ENCODE peak calls at places on chromosome 4, in six cellular contexts. One of them, this sample, is unnamed.

GRCh38 chr4:185286571-185286970 is 77.2 kb downstream of the SNX25 start:
- DNase-seq in mammary epithelial cell: no peak
- DNase-seq in IMR-90: peak; percentile 32
- DNase-seq in CD4-positive, alpha-beta T cell: no peak
- DNase-seq in CD4-positive, CD25-positive, alpha-beta regulatory T cell: no peak
- DNase-seq in body of pancreas: no peak
- DNase-seq in this sample: no peak

GRCh38 chr4:52057196-52057595 is 6.1 kb downstream of the SPATA18 start:
- DNase-seq in body of pancreas: no peak
- DNase-seq in mammary epithelial cell: peak; percentile 28
- DNase-seq in CD4-positive, CD25-positive, alpha-beta regulatory T cell: no peak
- DNase-seq in IMR-90: no peak
- DNase-seq in CD4-positive, alpha-beta T cell: no peak
- DNase-seq in this sample: no peak

GRCh38 chr4:161121451-161121850 is 1042.3 kb downstream of the FSTL5 start:
- DNase-seq in IMR-90: no peak
- DNase-seq in CD4-positive, CD25-positive, alpha-beta regulatory T cell: no peak
- DNase-seq in mammary epithelial cell: no peak
- DNase-seq in CD4-positive, alpha-beta T cell: no peak
- DNase-seq in body of pancreas: no peak
- DNase-seq in this sample: no peak

GRCh38 chr4:101221294-101221693 is 126.0 kb downstream of the PPP3CA start:
- DNase-seq in mammary epithelial cell: no peak
- DNase-seq in IMR-90: peak; percentile 12
- DNase-seq in body of pancreas: no peak
- DNase-seq in CD4-positive, alpha-beta T cell: no peak
- DNase-seq in CD4-positive, CD25-positive, alpha-beta regulatory T cell: no peak
- DNase-seq in this sample: no peak

GRCh38 chr4:2787230-2788100 is 5.4 kb upstream of the SH3BP2 start:
- DNase-seq in mammary epithelial cell: no peak
- DNase-seq in body of pancreas: peak; percentile 13
- DNase-seq in CD4-positive, alpha-beta T cell: no peak
- DNase-seq in CD4-positive, CD25-positive, alpha-beta regulatory T cell: no peak
- DNase-seq in IMR-90: no peak
- DNase-seq in this sample: no peak

GRCh38 chr4:2105559-2105958 is 46.4 kb downstream of the NAT8L start:
- DNase-seq in CD4-positive, CD25-positive, alpha-beta regulatory T cell: no peak
- DNase-seq in mammary epithelial cell: no peak
- DNase-seq in body of pancreas: no peak
- DNase-seq in IMR-90: peak; percentile 66
- DNase-seq in CD4-positive, alpha-beta T cell: no peak
- DNase-seq in this sample: no peak

GRCh38 chr4:2061208-2062131 is 2.3 kb downstream of the NAT8L start:
- DNase-seq in IMR-90: no peak
- DNase-seq in CD4-positive, alpha-beta T cell: no peak
- DNase-seq in body of pancreas: no peak
- DNase-seq in mammary epithelial cell: no peak
- DNase-seq in CD4-positive, CD25-positive, alpha-beta regulatory T cell: no peak
- DNase-seq in this sample: no peak

GRCh38 chr4:71855944-71856343 is 72.1 kb upstream of the GC start:
- DNase-seq in CD4-positive, CD25-positive, alpha-beta regulatory T cell: no peak
- DNase-seq in IMR-90: no peak
- DNase-seq in body of pancreas: no peak
- DNase-seq in mammary epithelial cell: no peak
- DNase-seq in CD4-positive, alpha-beta T cell: no peak
- DNase-seq in this sample: no peak

GRCh38 chr4:41207330-41207831 is 7.0 kb downstream of the APBB2 start:
- DNase-seq in CD4-positive, CD25-positive, alpha-beta regulatory T cell: no peak
- DNase-seq in IMR-90: no peak
- DNase-seq in mammary epithelial cell: no peak
- DNase-seq in body of pancreas: no peak
- DNase-seq in CD4-positive, alpha-beta T cell: no peak
- DNase-seq in this sample: no peak

GRCh38 chr4:93029774-93030173 is 726.0 kb downstream of the GRID2 start:
- DNase-seq in mammary epithelial cell: no peak
- DNase-seq in CD4-positive, alpha-beta T cell: no peak
- DNase-seq in CD4-positive, CD25-positive, alpha-beta regulatory T cell: no peak
- DNase-seq in IMR-90: no peak
- DNase-seq in body of pancreas: no peak
- DNase-seq in this sample: no peak

GRCh38 chr4:104395219-104395618 is 99.5 kb downstream of the CXXC4 start:
- DNase-seq in CD4-positive, alpha-beta T cell: no peak
- DNase-seq in body of pancreas: no peak
- DNase-seq in IMR-90: no peak
- DNase-seq in mammary epithelial cell: no peak
- DNase-seq in CD4-positive, CD25-positive, alpha-beta regulatory T cell: no peak
- DNase-seq in this sample: no peak

GRCh38 chr4:20044502-20044911 is 207.2 kb upstream of the SLIT2 start:
- DNase-seq in body of pancreas: no peak
- DNase-seq in CD4-positive, CD25-positive, alpha-beta regulatory T cell: no peak
- DNase-seq in IMR-90: peak; percentile 50
- DNase-seq in CD4-positive, alpha-beta T cell: no peak
- DNase-seq in mammary epithelial cell: peak; percentile 2
- DNase-seq in this sample: no peak

GRCh38 chr4:4995866-4996265 is 23.4 kb downstream of the CYTL1 start:
- DNase-seq in body of pancreas: no peak
- DNase-seq in mammary epithelial cell: no peak
- DNase-seq in CD4-positive, CD25-positive, alpha-beta regulatory T cell: no peak
- DNase-seq in IMR-90: no peak
- DNase-seq in CD4-positive, alpha-beta T cell: no peak
- DNase-seq in this sample: no peak

GRCh38 chr4:181908168-181908567 is 335.0 kb upstream of the TENM3 start:
- DNase-seq in body of pancreas: no peak
- DNase-seq in IMR-90: peak; percentile 7
- DNase-seq in CD4-positive, CD25-positive, alpha-beta regulatory T cell: no peak
- DNase-seq in CD4-positive, alpha-beta T cell: no peak
- DNase-seq in mammary epithelial cell: no peak
- DNase-seq in this sample: no peak

GRCh38 chr4:183772361-183772760 is 113.3 kb downstream of the TRAPPC11 start:
- DNase-seq in IMR-90: no peak
- DNase-seq in CD4-positive, CD25-positive, alpha-beta regulatory T cell: no peak
- DNase-seq in mammary epithelial cell: peak; percentile 37
- DNase-seq in CD4-positive, alpha-beta T cell: no peak
- DNase-seq in body of pancreas: no peak
- DNase-seq in this sample: no peak

GRCh38 chr4:73843369-73843768 is 6.9 kb downstream of the CXCL6 start:
- DNase-seq in mammary epithelial cell: peak; percentile 60
- DNase-seq in body of pancreas: no peak
- DNase-seq in CD4-positive, CD25-positive, alpha-beta regulatory T cell: no peak
- DNase-seq in IMR-90: no peak
- DNase-seq in CD4-positive, alpha-beta T cell: no peak
- DNase-seq in this sample: no peak

GRCh38 chr4:182809417-182810102 is 107.6 kb downstream of the DCTD start:
- DNase-seq in IMR-90: no peak
- DNase-seq in mammary epithelial cell: no peak
- DNase-seq in CD4-positive, CD25-positive, alpha-beta regulatory T cell: no peak
- DNase-seq in body of pancreas: peak; percentile 29
- DNase-seq in CD4-positive, alpha-beta T cell: no peak
- DNase-seq in this sample: no peak

GRCh38 chr4:173516621-173517612 is 13.1 kb downstream of the HAND2 start:
- DNase-seq in body of pancreas: no peak
- DNase-seq in CD4-positive, CD25-positive, alpha-beta regulatory T cell: no peak
- DNase-seq in mammary epithelial cell: no peak
- DNase-seq in CD4-positive, alpha-beta T cell: no peak
- DNase-seq in IMR-90: no peak
- DNase-seq in this sample: no peak

GRCh38 chr4:1243451-1244080 is 5.4 kb downstream of the CTBP1 start:
- DNase-seq in mammary epithelial cell: no peak
- DNase-seq in IMR-90: no peak
- DNase-seq in CD4-positive, alpha-beta T cell: peak; percentile 34
- DNase-seq in CD4-positive, CD25-positive, alpha-beta regulatory T cell: no peak
- DNase-seq in body of pancreas: peak; percentile 29
- DNase-seq in this sample: peak; percentile 8

GRCh38 chr4:52371861-52372260 is 287.2 kb downstream of the USP46 start:
- DNase-seq in CD4-positive, alpha-beta T cell: no peak
- DNase-seq in body of pancreas: no peak
- DNase-seq in IMR-90: no peak
- DNase-seq in CD4-positive, CD25-positive, alpha-beta regulatory T cell: no peak
- DNase-seq in mammary epithelial cell: no peak
- DNase-seq in this sample: no peak

DNA sequence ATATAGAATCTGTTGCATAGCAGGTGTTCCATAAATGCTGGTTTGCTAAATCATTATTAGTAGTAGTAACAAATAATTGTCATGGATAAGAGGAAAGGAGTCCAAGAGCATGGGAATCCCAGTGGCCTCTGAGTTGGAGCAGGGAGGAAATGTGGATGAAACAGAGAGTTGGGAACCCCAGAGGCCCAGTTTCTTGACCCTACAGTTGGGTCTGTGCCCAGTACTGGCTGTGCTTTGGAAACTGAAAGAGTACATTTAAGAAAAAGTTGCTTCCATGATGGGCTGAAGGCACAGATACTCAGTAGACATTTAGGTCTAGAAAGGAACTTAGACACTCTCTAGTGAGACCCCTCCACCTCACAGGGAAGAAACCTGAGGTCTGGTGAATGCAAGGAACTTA is 149.4 kb upstream of the PSAPL1 start:
- DNase-seq in CD4-positive, alpha-beta T cell: no peak
- DNase-seq in CD4-positive, CD25-positive, alpha-beta regulatory T cell: no peak
- DNase-seq in mammary epithelial cell: no peak
- DNase-seq in body of pancreas: no peak
- DNase-seq in IMR-90: no peak
- DNase-seq in this sample: no peak
- H3K9me3 ChIP-seq in CD4-positive, alpha-beta T cell: peaks cover 7% of the 10 kb centered on the region
- H3K9me3 ChIP-seq in CD4-positive, CD25-positive, alpha-beta regulatory T cell: peaks cover 5% of the 10 kb centered on the region
- H3K9me3 ChIP-seq in mammary epithelial cell: peaks cover 8% of the 10 kb centered on the region
- H3K9me3 ChIP-seq in body of pancreas: no peaks in the 10 kb centered on the region
- H3K9me3 ChIP-seq in IMR-90: peaks cover 20% of the 10 kb centered on the region
- H3K9me3 ChIP-seq in this sample: no peaks in the 10 kb centered on the region

GRCh38 chr4:14364953-14365533 is 637.2 kb upstream of the CPEB2 start:
- DNase-seq in body of pancreas: no peak
- DNase-seq in CD4-positive, CD25-positive, alpha-beta regulatory T cell: no peak
- DNase-seq in mammary epithelial cell: no peak
- DNase-seq in IMR-90: no peak
- DNase-seq in CD4-positive, alpha-beta T cell: no peak
- DNase-seq in this sample: no peak
- H3K9me3 ChIP-seq in body of pancreas: no peaks in the 10 kb centered on the region
- H3K9me3 ChIP-seq in CD4-positive, CD25-positive, alpha-beta regulatory T cell: no peaks in the 10 kb centered on the region
- H3K9me3 ChIP-seq in mammary epithelial cell: no peaks in the 10 kb centered on the region
- H3K9me3 ChIP-seq in IMR-90: no peaks in the 10 kb centered on the region
- H3K9me3 ChIP-seq in CD4-positive, alpha-beta T cell: no peaks in the 10 kb centered on the region
- H3K9me3 ChIP-seq in this sample: no peaks in the 10 kb centered on the region

GRCh38 chr4:135598151-135598550 is 1396.6 kb upstream of the PABPC4L start:
- DNase-seq in IMR-90: no peak
- DNase-seq in CD4-positive, CD25-positive, alpha-beta regulatory T cell: no peak
- DNase-seq in body of pancreas: no peak
- DNase-seq in mammary epithelial cell: no peak
- DNase-seq in CD4-positive, alpha-beta T cell: no peak
- DNase-seq in this sample: no peak
- H3K9me3 ChIP-seq in IMR-90: peaks cover 8% of the 10 kb centered on the region
- H3K9me3 ChIP-seq in CD4-positive, CD25-positive, alpha-beta regulatory T cell: peaks cover 13% of the 10 kb centered on the region
- H3K9me3 ChIP-seq in body of pancreas: no peaks in the 10 kb centered on the region
- H3K9me3 ChIP-seq in mammary epithelial cell: no peaks in the 10 kb centered on the region
- H3K9me3 ChIP-seq in CD4-positive, alpha-beta T cell: peaks cover 16% of the 10 kb centered on the region
- H3K9me3 ChIP-seq in this sample: no peaks in the 10 kb centered on the region

GRCh38 chr4:142660728-142661127 is 185.4 kb downstream of the INPP4B start:
- DNase-seq in mammary epithelial cell: no peak
- DNase-seq in body of pancreas: no peak
- DNase-seq in CD4-positive, alpha-beta T cell: no peak
- DNase-seq in CD4-positive, CD25-positive, alpha-beta regulatory T cell: no peak
- DNase-seq in IMR-90: no peak
- DNase-seq in this sample: no peak
- H3K9me3 ChIP-seq in mammary epithelial cell: peaks cover 24% of the 10 kb centered on the region
- H3K9me3 ChIP-seq in body of pancreas: no peaks in the 10 kb centered on the region
- H3K9me3 ChIP-seq in CD4-positive, alpha-beta T cell: peaks cover 54% of the 10 kb centered on the region
- H3K9me3 ChIP-seq in CD4-positive, CD25-positive, alpha-beta regulatory T cell: peaks cover 63% of the 10 kb centered on the region
- H3K9me3 ChIP-seq in IMR-90: peaks cover 24% of the 10 kb centered on the region
- H3K9me3 ChIP-seq in this sample: peaks cover 13% of the 10 kb centered on the region

GRCh38 chr4:138935-139334 is 14.6 kb downstream of the ZNF718 start:
- DNase-seq in IMR-90: no peak
- DNase-seq in CD4-positive, CD25-positive, alpha-beta regulatory T cell: no peak
- DNase-seq in mammary epithelial cell: no peak
- DNase-seq in body of pancreas: no peak
- DNase-seq in CD4-positive, alpha-beta T cell: no peak
- DNase-seq in this sample: no peak
- H3K9me3 ChIP-seq in IMR-90: peaks cover 45% of the 10 kb centered on the region
- H3K9me3 ChIP-seq in CD4-positive, CD25-positive, alpha-beta regulatory T cell: peaks cover 99% of the 10 kb centered on the region
- H3K9me3 ChIP-seq in mammary epithelial cell: peaks cover 43% of the 10 kb centered on the region
- H3K9me3 ChIP-seq in body of pancreas: no peaks in the 10 kb centered on the region
- H3K9me3 ChIP-seq in CD4-positive, alpha-beta T cell: peaks cover 96% of the 10 kb centered on the region
- H3K9me3 ChIP-seq in this sample: peaks cover 27% of the 10 kb centered on the region

DNA sequence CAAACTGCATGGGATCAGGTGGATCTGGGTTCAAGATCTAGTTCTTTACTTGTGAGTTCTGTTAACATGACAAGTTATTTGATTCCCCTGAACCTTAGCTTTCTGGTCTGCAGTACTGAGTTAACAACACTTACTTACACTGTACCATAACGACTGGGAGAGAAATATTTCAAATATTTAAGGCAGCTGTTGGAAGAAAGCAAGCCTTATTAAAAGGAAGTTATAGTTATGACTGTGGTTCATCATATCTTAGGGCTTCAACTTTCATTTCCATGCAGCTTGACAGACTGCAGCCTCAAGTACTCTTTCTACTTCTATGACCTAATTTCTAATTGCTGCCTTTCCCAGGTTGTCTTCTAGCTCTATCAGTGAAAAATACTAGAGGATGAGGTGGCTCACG is 40.0 kb upstream of the PDGFRA start:
- DNase-seq in body of pancreas: no peak
- DNase-seq in mammary epithelial cell: no peak
- DNase-seq in CD4-positive, CD25-positive, alpha-beta regulatory T cell: no peak
- DNase-seq in IMR-90: peak; percentile 64
- DNase-seq in CD4-positive, alpha-beta T cell: no peak
- DNase-seq in this sample: no peak
- H3K9me3 ChIP-seq in body of pancreas: no peaks in the 10 kb centered on the region
- H3K9me3 ChIP-seq in mammary epithelial cell: no peaks in the 10 kb centered on the region
- H3K9me3 ChIP-seq in CD4-positive, CD25-positive, alpha-beta regulatory T cell: no peaks in the 10 kb centered on the region
- H3K9me3 ChIP-seq in IMR-90: no peaks in the 10 kb centered on the region
- H3K9me3 ChIP-seq in CD4-positive, alpha-beta T cell: no peaks in the 10 kb centered on the region
- H3K9me3 ChIP-seq in this sample: no peaks in the 10 kb centered on the region

DNA sequence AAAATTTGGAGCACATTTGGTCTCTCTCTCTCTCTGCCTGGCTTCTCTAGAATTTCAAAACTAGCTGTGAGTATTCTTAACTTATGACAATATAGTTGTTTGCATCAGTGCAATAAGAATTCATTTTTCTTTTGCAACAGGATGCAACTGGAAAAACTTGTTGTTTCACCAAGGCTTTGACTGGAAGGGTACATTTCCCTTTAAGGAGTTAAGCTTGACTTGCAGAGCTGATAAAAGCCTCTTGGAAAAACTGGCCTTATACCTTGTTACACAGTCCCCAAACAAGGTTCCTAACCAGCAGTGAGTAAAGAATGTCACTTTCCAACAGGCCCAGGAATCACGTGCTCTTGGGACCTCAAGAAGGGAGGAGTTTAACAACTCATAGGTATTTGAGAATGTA is 25.9 kb upstream of the ZNF718 start:
- DNase-seq in CD4-positive, alpha-beta T cell: no peak
- DNase-seq in IMR-90: no peak
- DNase-seq in CD4-positive, CD25-positive, alpha-beta regulatory T cell: no peak
- DNase-seq in mammary epithelial cell: no peak
- DNase-seq in body of pancreas: no peak
- DNase-seq in this sample: no peak
- H3K9me3 ChIP-seq in CD4-positive, alpha-beta T cell: peaks cover 91% of the 10 kb centered on the region
- H3K9me3 ChIP-seq in IMR-90: peaks cover 52% of the 10 kb centered on the region
- H3K9me3 ChIP-seq in CD4-positive, CD25-positive, alpha-beta regulatory T cell: peaks cover 85% of the 10 kb centered on the region
- H3K9me3 ChIP-seq in mammary epithelial cell: peaks cover 41% of the 10 kb centered on the region
- H3K9me3 ChIP-seq in body of pancreas: no peaks in the 10 kb centered on the region
- H3K9me3 ChIP-seq in this sample: peaks cover 13% of the 10 kb centered on the region

GRCh38 chr4:110621328-110621812 is 1.5 kb downstream of the PITX2 start:
- DNase-seq in IMR-90: no peak
- DNase-seq in CD4-positive, CD25-positive, alpha-beta regulatory T cell: no peak
- DNase-seq in CD4-positive, alpha-beta T cell: no peak
- DNase-seq in body of pancreas: no peak
- DNase-seq in mammary epithelial cell: no peak
- DNase-seq in this sample: no peak
- H3K9me3 ChIP-seq in IMR-90: peaks cover 16% of the 10 kb centered on the region
- H3K9me3 ChIP-seq in CD4-positive, CD25-positive, alpha-beta regulatory T cell: peaks cover 4% of the 10 kb centered on the region
- H3K9me3 ChIP-seq in CD4-positive, alpha-beta T cell: peaks cover 21% of the 10 kb centered on the region
- H3K9me3 ChIP-seq in body of pancreas: no peaks in the 10 kb centered on the region
- H3K9me3 ChIP-seq in mammary epithelial cell: peaks cover 12% of the 10 kb centered on the region
- H3K9me3 ChIP-seq in this sample: no peaks in the 10 kb centered on the region

This sample was measured in T-helper 17 cell.